ENCODE peak calls at places on chromosomes 3 and 15, in five cellular contexts. B is cardiac muscle cell, H is ovary, S is psoas muscle, I is WERI-Rb-1. C is an unnamed sample.

GRCh38 chr15:79828447-79828846 is 68.4 kb downstream of the MTHFS start:
- DNase-seq in B (no peak), S (no peak), H (no peak), I (no peak), C (no peak)

GRCh38 chr3:116446037-116446436 is 750 bp upstream of the LSAMP start:
- DNase-seq in I (no peak), S (no peak), H (no peak), B (no peak), C (no peak)

GRCh38 chr3:61985020-61985419 is 388.3 kb downstream of the FEZF2 start:
- DNase-seq in S (no peak), B (no peak), H (no peak), I (no peak), C (no peak)

GRCh38 chr3:15056676-15057404 is 8.3 kb downstream of the MRPS25 start:
- DNase-seq in B (no peak), H (no peak), I (no peak), S (no peak), C (no peak)

GRCh38 chr15:49490963-49491362 is 67.9 kb downstream of the FGF7 start:
- DNase-seq in I (no peak), H (no peak), B (no peak), S (no peak), C (no peak)

GRCh38 chr15:65611888-65612615 is 1.1 kb upstream of the INTS14 start:
- DNase-seq in B (no peak), S (no peak), H (no peak), I (peak), C (no peak)

GRCh38 chr3:172848910-172849309 is 98.4 kb downstream of the ECT2 start:
- DNase-seq in B (no peak), I (no peak), H (no peak), S (no peak), C (no peak)

GRCh38 chr15:90212221-90213079 is 11.3 kb downstream of the SEMA4B start:
- DNase-seq in I (no peak), H (no peak), B (no peak), S (no peak), C (no peak)

GRCh38 chr15:80577552-80578205 is 117.4 kb upstream of the ABHD17C start:
- DNase-seq in I (no peak), S (no peak), B (no peak), H (no peak), C (no peak)

GRCh38 chr15:101288905-101289513 is 6.0 kb downstream of the SNRPA1 start:
- DNase-seq in I (no peak), H (no peak), S (no peak), B (peak), C (no peak)

GRCh38 chr3:46209751-46210470 is 1.8 kb upstream of the CCR1 start:
- DNase-seq in H (no peak), S (no peak), I (no peak), B (no peak), C (no peak)

GRCh38 chr15:82040862-82041261 is 5.0 kb downstream of the MEX3B start:
- DNase-seq in S (no peak), B (peak), H (no peak), I (peak), C (no peak)

GRCh38 chr15:48029656-48030055 is 91.1 kb upstream of the SLC24A5 start:
- DNase-seq in S (no peak), H (no peak), I (no peak), B (no peak), C (no peak)

GRCh38 chr3:36932979-36933378 is 11.9 kb downstream of the TRANK1 start:
- DNase-seq in I (no peak), H (no peak), S (no peak), B (peak), C (no peak)

GRCh38 chr15:63514533-63514943 is 10.1 kb downstream of the USP3 start:
- DNase-seq in B (no peak), S (no peak), H (peak), I (no peak), C (no peak)

GRCh38 chr3:171481011-171481410 is 20.8 kb upstream of the TNIK start:
- DNase-seq in B (no peak), H (no peak), I (no peak), S (no peak), C (no peak)

GRCh38 chr15:68615811-68616210 is 37.0 kb downstream of the CORO2B start:
- DNase-seq in B (no peak), I (no peak), S (no peak), H (no peak), C (no peak)

GRCh38 chr3:107062310-107062709 is 314.9 kb upstream of the CCDC54 start:
- DNase-seq in I (no peak), H (no peak), B (no peak), S (no peak), C (no peak)

GRCh38 chr3:18090377-18090776 is 334.8 kb downstream of the SATB1 start:
- DNase-seq in H (no peak), B (no peak), I (no peak), S (no peak), C (no peak)

GRCh38 chr3:72548992-72549391 is 299.3 kb downstream of the SHQ1 start:
- DNase-seq in S (no peak), H (no peak), B (no peak), I (no peak), C (no peak)

GRCh38 chr15:41183580-41183979 is 47.0 kb downstream of the EXD1 start:
- DNase-seq in B (no peak), H (no peak), I (peak), S (no peak), C (no peak)

C was measured in left ventricle myocardium inferior.